ENCODE peak calls at places on chromosomes 3 and 15, in four cellular contexts. A, Q, Y and Z are unnamed samples.

GRCh38 chr3:60983906-60984305 is 267.3 kb downstream of the FHIT start:
- DNase-seq in Q (no peak), A (no peak), Y (no peak), Z (no peak)

GRCh38 chr15:52392008-52392687 is 96.5 kb upstream of the MYO5C start:
- DNase-seq in Y (no peak), Q (no peak), A (peak), Z (no peak)

GRCh38 chr3:124256599-124256998 is 264.7 kb upstream of the ROPN1 start:
- DNase-seq in Y (no peak), Q (no peak), A (no peak), Z (no peak)

GRCh38 chr3:142152349-142152748 is 3.0 kb upstream of the TFDP2 start:
- DNase-seq in Q (no peak), A (no peak), Y (peak), Z (no peak)

GRCh38 chr3:13507791-13508339 is 27.8 kb downstream of the HDAC11 start:
- DNase-seq in Y (no peak), A (no peak), Q (no peak), Z (no peak)

GRCh38 chr3:150545419-150546225 is 674 bp downstream of the SERP1 start:
- DNase-seq in Q (peak), Y (no peak), A (no peak), Z (no peak)

GRCh38 chr3:23880703-23881339 is 36.0 kb downstream of the NKIRAS1 start:
- DNase-seq in Q (no peak), A (no peak), Y (no peak), Z (no peak)

GRCh38 chr15:25670025-25670554 is 193.0 kb downstream of the ATP10A start:
- DNase-seq in Y (peak), A (peak), Q (no peak), Z (no peak)

GRCh38 chr3:38651153-38651789 is 1.8 kb upstream of the SCN5A start:
- DNase-seq in A (no peak), Q (peak), Y (peak), Z (peak)

GRCh38 chr3:175535351-175535750 is 676.2 kb downstream of the NAALADL2 start:
- DNase-seq in Q (no peak), A (no peak), Y (no peak), Z (no peak)

GRCh38 chr3:41241800-41242571 is 42.7 kb downstream of the CTNNB1 start:
- DNase-seq in A (no peak), Q (no peak), Y (no peak), Z (no peak)

GRCh38 chr3:10601131-10601856 is 95.9 kb upstream of the ATP2B2 start:
- DNase-seq in Y (no peak), A (no peak), Q (no peak), Z (no peak)